ENCODE peak calls at places on chromosomes 3 and 15, in six cellular contexts. C, S, A, M, J and Z are unnamed samples.

GRCh38 chr15:82789491-82789890 is 16.4 kb downstream of the FSD2 start:
- DNase-seq in S (no peak), A (no peak), C (no peak), M (no peak), J (no peak), Z (no peak)

GRCh38 chr3:167740961-167741587 is 5.6 kb downstream of the SERPINI1 start:
- DNase-seq in A (no peak), C (peak), S (no peak), J (no peak), M (no peak), Z (no peak)

GRCh38 chr3:104612218-104612617 is 754.5 kb upstream of the ALCAM start:
- DNase-seq in M (no peak), J (no peak), C (no peak), A (no peak), S (no peak), Z (no peak)

GRCh38 chr15:79918278-79918677 is 21.5 kb upstream of the MTHFS start:
- DNase-seq in C (no peak), S (no peak), A (no peak), M (no peak), J (no peak), Z (no peak)

GRCh38 chr15:71151061-71151460 is 35.8 kb downstream of the THSD4 start:
- DNase-seq in M (no peak), S (no peak), C (no peak), J (no peak), A (no peak), Z (no peak)

GRCh38 chr3:19811689-19812088 is 122.3 kb downstream of the EFHB start:
- DNase-seq in C (no peak), J (no peak), M (no peak), A (no peak), S (no peak), Z (no peak)

GRCh38 chr3:153052096-153052460 is 109.9 kb upstream of the RAP2B start:
- DNase-seq in C (peak), S (peak), A (peak), M (peak), J (no peak), Z (no peak)

GRCh38 chr3:137105277-137105977 is 147.6 kb downstream of the IL20RB start:
- DNase-seq in S (no peak), A (no peak), C (peak), M (no peak), J (no peak), Z (peak)

GRCh38 chr15:79644091-79644490 is 212.0 kb downstream of the MINAR1 start:
- DNase-seq in M (no peak), C (peak), S (no peak), A (no peak), J (no peak), Z (no peak)

GRCh38 chr15:57706405-57707209 is at the start of gene POLR2M:
- DNase-seq in A (peak), C (peak), M (peak), S (peak), J (peak), Z (peak)
- TF ChIP-seq EP300 in A (peak), C (no peak), M (peak), S (peak), J (peak), Z (peak)

GRCh38 chr3:14605070-14605469 is 46.5 kb upstream of the CCDC174 start:
- DNase-seq in C (peak), M (no peak), A (peak), J (no peak), S (no peak), Z (no peak)
- TF ChIP-seq EP300 in C (no peak), M (no peak), A (no peak), J (no peak), S (no peak), Z (no peak)

GRCh38 chr15:77504310-77504709 is 83.6 kb downstream of the HMG20A start:
- DNase-seq in C (no peak), S (peak), M (peak), A (peak), J (no peak), Z (peak)

GRCh38 chr15:77504871-77505270 is 84.2 kb downstream of the HMG20A start:
- DNase-seq in A (no peak), S (no peak), M (peak), J (no peak), C (no peak), Z (no peak)

GRCh38 chr15:77502379-77503095 is 81.8 kb downstream of the HMG20A start:
- DNase-seq in S (no peak), C (no peak), A (no peak), M (no peak), J (no peak), Z (no peak)

GRCh38 chr15:77503240-77503639 is 82.6 kb downstream of the HMG20A start:
- DNase-seq in J (no peak), C (no peak), M (no peak), S (no peak), A (no peak), Z (no peak)

GRCh38 chr15:77503764-77504163 is 83.1 kb downstream of the HMG20A start:
- DNase-seq in M (peak), A (no peak), S (no peak), J (no peak), C (no peak), Z (no peak)
- TF ChIP-seq EP300 in M (no peak), A (no peak), S (no peak), J (no peak), C (no peak), Z (no peak)

GRCh38 chr15:73442436-73442835 is 528 bp upstream of the REC114 start:
- DNase-seq in C (no peak), S (no peak), M (no peak), J (no peak), A (no peak), Z (no peak)

GRCh38 chr15:73433878-73434277 is 9.1 kb upstream of the REC114 start:
- DNase-seq in M (no peak), C (no peak), S (no peak), A (no peak), J (no peak), Z (no peak)

GRCh38 chr15:73438651-73439050 is 4.3 kb upstream of the REC114 start:
- DNase-seq in M (no peak), J (no peak), C (no peak), S (no peak), A (no peak), Z (no peak)

GRCh38 chr15:73440571-73440970 is 2.4 kb upstream of the REC114 start:
- DNase-seq in J (no peak), S (no peak), M (no peak), A (no peak), C (no peak), Z (no peak)

DNA sequence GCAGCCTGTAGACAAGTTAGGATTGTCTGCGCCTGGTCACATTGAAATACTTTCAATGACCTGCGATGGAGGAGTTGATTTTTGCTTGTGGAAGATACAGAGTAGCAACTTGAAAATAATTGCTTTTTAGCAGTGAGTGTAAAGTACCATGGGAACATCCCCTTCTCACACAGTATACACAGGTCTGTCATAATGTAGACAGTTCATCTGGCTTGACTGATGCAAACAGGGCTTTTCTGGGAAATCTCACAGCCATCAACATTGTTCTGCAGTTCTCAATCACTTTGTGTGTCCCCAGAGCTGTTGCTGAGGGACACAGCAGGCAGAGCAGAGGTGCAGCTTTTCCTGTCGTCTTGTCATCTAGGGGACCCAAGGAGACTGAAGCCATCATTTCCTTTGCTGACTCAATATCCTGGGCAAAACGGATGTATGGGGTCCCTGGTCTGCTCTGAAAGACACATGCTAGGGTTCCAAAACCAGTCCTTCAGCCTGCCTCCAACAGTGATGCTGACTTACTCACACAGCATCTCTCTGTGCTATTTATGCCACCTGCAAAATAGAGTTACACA is 5.3 kb upstream of the REC114 start:
- DNase-seq in C (no peak), J (no peak), A (no peak), M (no peak), S (no peak), Z (no peak)
- TF ChIP-seq EP300 in C (no peak), J (no peak), A (no peak), M (no peak), S (no peak), Z (no peak)

GRCh38 chr3:50155491-50155878 is 361 bp downstream of the SEMA3F start:
- DNase-seq in J (no peak), C (no peak), A (no peak), S (no peak), M (no peak), Z (no peak)

GRCh38 chr3:50155891-50156290 is 767 bp downstream of the SEMA3F start:
- DNase-seq in S (no peak), C (no peak), J (no peak), M (no peak), A (no peak), Z (no peak)

GRCh38 chr3:50154476-50154839 is 666 bp upstream of the SEMA3F start:
- DNase-seq in S (no peak), J (no peak), M (no peak), C (no peak), A (no peak), Z (no peak)

GRCh38 chr3:50153782-50154475 is 1.2 kb upstream of the SEMA3F start:
- DNase-seq in S (no peak), C (no peak), J (no peak), M (no peak), A (no peak), Z (no peak)

DNA sequence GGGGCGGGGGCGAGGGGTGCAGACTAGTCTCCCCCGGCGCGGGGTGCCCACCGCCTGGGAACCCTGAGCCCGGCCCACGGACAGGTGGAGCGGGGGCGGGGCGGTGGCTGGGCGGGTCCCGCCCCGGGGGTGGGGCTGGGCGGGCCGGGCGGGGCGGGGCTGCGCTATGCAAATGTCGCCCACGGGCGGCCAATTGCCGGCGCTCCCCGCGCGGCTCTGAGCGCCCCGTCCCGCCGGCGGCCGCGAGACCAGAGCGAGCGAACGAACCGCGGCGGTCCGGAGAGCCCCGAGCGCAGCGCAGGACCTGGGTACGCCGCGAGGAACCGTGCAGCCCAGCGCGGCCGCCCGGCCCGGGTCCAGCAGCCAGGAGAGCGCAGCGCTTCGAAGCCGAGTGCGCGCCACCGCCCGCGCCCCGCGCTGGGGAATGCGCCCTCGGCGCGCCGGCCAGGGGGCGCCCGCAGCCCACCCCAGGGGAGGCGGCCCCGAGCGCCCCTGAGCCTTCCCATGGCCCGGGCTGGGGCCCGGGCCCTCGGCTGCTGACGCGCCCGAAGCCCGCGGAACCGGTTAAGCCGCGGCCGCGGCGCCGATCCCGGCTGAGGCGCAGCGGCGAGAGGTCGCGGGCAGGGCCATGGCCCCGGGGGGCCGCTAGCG is at the start of gene SEMA3F:
- DNase-seq in C (peak), J (peak), S (peak), M (peak), A (peak), Z (no peak)
- TF ChIP-seq EP300 in C (no peak), J (no peak), S (no peak), M (no peak), A (no peak), Z (no peak)